ENCODE peak calls at places on chromosomes 2 and 18, in four cellular contexts. One of them, this sample, is unnamed.

GRCh38 chr18:2854871-2855270 is 8.1 kb downstream of the EMILIN2 start:
- DNase-seq in NB4: no peak
- DNase-seq in suprapubic skin: peak
- DNase-seq in neural progenitor cell: no peak
- DNase-seq in this sample: no peak

GRCh38 chr2:44793322-44793870 is 148.1 kb upstream of the SIX3 start:
- DNase-seq in NB4: peak
- DNase-seq in suprapubic skin: no peak
- DNase-seq in neural progenitor cell: peak
- DNase-seq in this sample: no peak

GRCh38 chr2:162013514-162014205 is 60.4 kb downstream of the DPP4 start:
- DNase-seq in NB4: peak
- DNase-seq in suprapubic skin: no peak
- DNase-seq in neural progenitor cell: no peak
- DNase-seq in this sample: no peak

GRCh38 chr2:61178603-61179545 is 16.9 kb downstream of the C2orf74 start:
- DNase-seq in NB4: no peak
- DNase-seq in suprapubic skin: no peak
- DNase-seq in neural progenitor cell: no peak
- DNase-seq in this sample: no peak

GRCh38 chr2:75162897-75163296 is 36.4 kb downstream of the TACR1 start:
- DNase-seq in NB4: peak
- DNase-seq in suprapubic skin: no peak
- DNase-seq in neural progenitor cell: no peak
- DNase-seq in this sample: no peak

GRCh38 chr2:71071681-71072398 is 3.4 kb downstream of the NAGK start:
- DNase-seq in NB4: peak
- DNase-seq in suprapubic skin: no peak
- DNase-seq in neural progenitor cell: no peak
- DNase-seq in this sample: no peak

GRCh38 chr2:71715951-71716696 is 262.8 kb downstream of the DYSF start:
- DNase-seq in NB4: no peak
- DNase-seq in suprapubic skin: no peak
- DNase-seq in neural progenitor cell: no peak
- DNase-seq in this sample: no peak

GRCh38 chr2:47173986-47174730 is 19.1 kb upstream of the STPG4 start:
- DNase-seq in NB4: no peak
- DNase-seq in suprapubic skin: no peak
- DNase-seq in neural progenitor cell: no peak
- DNase-seq in this sample: no peak

GRCh38 chr2:20641123-20641985 is 9.5 kb downstream of the HS1BP3 start:
- DNase-seq in NB4: no peak
- DNase-seq in suprapubic skin: no peak
- DNase-seq in neural progenitor cell: no peak
- DNase-seq in this sample: no peak

GRCh38 chr18:63553117-63553516 is 10.9 kb downstream of the SERPINB12 start:
- DNase-seq in NB4: peak
- DNase-seq in suprapubic skin: no peak
- DNase-seq in neural progenitor cell: no peak
- DNase-seq in this sample: peak

GRCh38 chr18:12257996-12258718 is 4.0 kb downstream of the CIDEA start:
- DNase-seq in NB4: peak
- DNase-seq in suprapubic skin: no peak
- DNase-seq in neural progenitor cell: no peak
- DNase-seq in this sample: no peak

GRCh38 chr2:156339866-156340265 is 7.3 kb upstream of the NR4A2 start:
- DNase-seq in NB4: no peak
- DNase-seq in suprapubic skin: no peak
- DNase-seq in neural progenitor cell: no peak
- DNase-seq in this sample: no peak

GRCh38 chr2:29518010-29518409 is 402.8 kb downstream of the CLIP4 start:
- DNase-seq in NB4: no peak
- DNase-seq in suprapubic skin: no peak
- DNase-seq in neural progenitor cell: no peak
- DNase-seq in this sample: no peak

GRCh38 chr2:47346-48218 is 1.3 kb upstream of the FAM110C start:
- DNase-seq in NB4: no peak
- DNase-seq in suprapubic skin: no peak
- DNase-seq in neural progenitor cell: no peak
- DNase-seq in this sample: no peak

GRCh38 chr2:189236066-189236465 is 56.5 kb upstream of the COL5A2 start:
- DNase-seq in NB4: no peak
- DNase-seq in suprapubic skin: no peak
- DNase-seq in neural progenitor cell: no peak
- DNase-seq in this sample: no peak

GRCh38 chr2:144701259-144701658 is 181.3 kb upstream of the ZEB2 start:
- DNase-seq in NB4: peak
- DNase-seq in suprapubic skin: no peak
- DNase-seq in neural progenitor cell: no peak
- DNase-seq in this sample: no peak

GRCh38 chr2:126761981-126762878 is 106.3 kb downstream of the GYPC start:
- DNase-seq in NB4: peak
- DNase-seq in suprapubic skin: peak
- DNase-seq in neural progenitor cell: no peak
- DNase-seq in this sample: no peak

GRCh38 chr2:88087073-88087472 is 19.4 kb downstream of the SMYD1 start:
- DNase-seq in NB4: no peak
- DNase-seq in suprapubic skin: no peak
- DNase-seq in neural progenitor cell: no peak
- DNase-seq in this sample: no peak

GRCh38 chr2:46014911-46015654 is 282.1 kb upstream of the EPAS1 start:
- DNase-seq in NB4: no peak
- DNase-seq in suprapubic skin: no peak
- DNase-seq in neural progenitor cell: peak
- DNase-seq in this sample: no peak

GRCh38 chr2:238094438-238095022 is 5.6 kb upstream of the ESPNL start:
- DNase-seq in NB4: no peak
- DNase-seq in suprapubic skin: peak
- DNase-seq in neural progenitor cell: no peak
- DNase-seq in this sample: no peak

GRCh38 chr18:79784071-79784913 is 13.4 kb upstream of the KCNG2 start:
- DNase-seq in NB4: peak
- DNase-seq in suprapubic skin: no peak
- DNase-seq in neural progenitor cell: no peak
- DNase-seq in this sample: no peak

GRCh38 chr2:239669899-239670460 is 269.2 kb upstream of the HDAC4 start:
- DNase-seq in NB4: no peak
- DNase-seq in suprapubic skin: peak
- DNase-seq in neural progenitor cell: no peak
- DNase-seq in this sample: no peak

GRCh38 chr18:21187886-21188285 is 54.1 kb upstream of the GREB1L start:
- DNase-seq in NB4: no peak
- DNase-seq in suprapubic skin: no peak
- DNase-seq in neural progenitor cell: no peak
- DNase-seq in this sample: no peak

GRCh38 chr18:21194871-21195771 is 46.9 kb upstream of the GREB1L start:
- DNase-seq in NB4: peak
- DNase-seq in suprapubic skin: no peak
- DNase-seq in neural progenitor cell: peak
- DNase-seq in this sample: no peak

GRCh38 chr18:21192308-21192624 is 49.8 kb upstream of the GREB1L start:
- DNase-seq in NB4: no peak
- DNase-seq in suprapubic skin: no peak
- DNase-seq in neural progenitor cell: no peak
- DNase-seq in this sample: no peak

GRCh38 chr18:21196426-21196825 is 45.6 kb upstream of the GREB1L start:
- DNase-seq in NB4: no peak
- DNase-seq in suprapubic skin: no peak
- DNase-seq in neural progenitor cell: no peak
- DNase-seq in this sample: no peak

GRCh38 chr18:21191596-21192307 is 50.3 kb upstream of the GREB1L start:
- DNase-seq in NB4: peak
- DNase-seq in suprapubic skin: no peak
- DNase-seq in neural progenitor cell: peak
- DNase-seq in this sample: no peak
- TF ChIP-seq CTCF in NB4: peak
- TF ChIP-seq CTCF in suprapubic skin: no peak
- TF ChIP-seq CTCF in neural progenitor cell: peak
- TF ChIP-seq CTCF in this sample: peak

DNA sequence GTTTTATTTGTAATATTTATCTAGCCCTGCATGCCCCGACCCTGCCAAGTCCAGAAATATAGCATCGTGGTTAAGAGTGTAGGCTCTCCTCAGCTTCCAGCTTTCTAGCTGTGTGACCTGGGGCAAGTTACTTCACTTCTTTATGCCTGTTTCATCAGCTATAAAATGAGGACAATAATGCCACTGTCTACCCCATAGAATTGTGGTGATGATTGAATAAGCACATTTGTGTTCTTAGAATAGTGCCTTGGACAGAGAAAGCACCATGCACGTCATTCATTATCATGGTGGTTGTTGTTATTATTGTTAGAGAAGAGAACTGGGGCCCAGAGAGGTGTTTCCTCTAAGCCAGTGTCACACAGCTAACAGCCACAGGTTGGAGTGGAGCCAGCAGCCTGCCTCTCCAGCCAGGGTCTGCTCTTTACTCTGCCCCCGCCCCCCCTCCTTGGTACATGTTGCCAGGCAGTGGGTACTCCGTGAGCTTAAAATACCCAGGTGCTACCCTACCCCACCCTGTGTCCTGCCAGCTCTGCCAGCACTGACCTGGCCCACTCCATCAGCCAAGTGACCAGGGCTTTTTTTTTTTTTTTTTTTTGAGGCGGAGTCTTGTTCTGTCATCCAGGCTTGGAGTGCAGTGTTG is 202.1 kb downstream of the CTIF start:
- DNase-seq in NB4: no peak
- DNase-seq in suprapubic skin: no peak
- DNase-seq in neural progenitor cell: no peak
- DNase-seq in this sample: no peak
- H3K4me3 ChIP-seq in NB4: no peak
- H3K4me3 ChIP-seq in suprapubic skin: no peak
- H3K4me3 ChIP-seq in neural progenitor cell: no peak
- H3K4me3 ChIP-seq in this sample: no peak

GRCh38 chr2:166419616-166419934 is 43.8 kb upstream of the SCN9A start:
- DNase-seq in NB4: peak
- DNase-seq in suprapubic skin: no peak
- DNase-seq in neural progenitor cell: peak
- DNase-seq in this sample: no peak

GRCh38 chr2:166413255-166413654 is 37.5 kb upstream of the SCN9A start:
- DNase-seq in NB4: peak
- DNase-seq in suprapubic skin: no peak
- DNase-seq in neural progenitor cell: no peak
- DNase-seq in this sample: no peak

GRCh38 chr2:166418853-166419615 is 43.3 kb upstream of the SCN9A start:
- DNase-seq in NB4: no peak
- DNase-seq in suprapubic skin: no peak
- DNase-seq in neural progenitor cell: no peak
- DNase-seq in this sample: no peak

DNA sequence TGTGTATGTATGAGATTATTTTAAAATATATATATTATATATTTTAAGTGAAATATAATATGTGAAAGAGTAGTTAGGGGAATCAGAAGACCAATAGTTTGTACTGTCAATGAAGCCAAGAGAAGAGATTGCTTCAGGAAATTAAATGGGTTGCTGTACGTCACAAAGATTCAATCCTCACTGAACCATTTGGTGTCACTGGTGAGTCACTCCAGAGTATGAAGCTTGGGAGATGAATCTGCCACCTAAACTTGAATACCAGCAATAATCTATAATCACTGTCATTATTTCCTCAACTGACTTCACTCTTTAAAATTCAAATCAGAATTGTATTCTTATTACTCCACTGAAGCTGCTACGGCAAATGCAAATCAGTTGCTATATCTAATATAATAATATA is 41.9 kb upstream of the SCN9A start:
- DNase-seq in NB4: peak
- DNase-seq in suprapubic skin: no peak
- DNase-seq in neural progenitor cell: peak
- DNase-seq in this sample: no peak
- TF ChIP-seq CTCF in NB4: peak
- TF ChIP-seq CTCF in suprapubic skin: no peak
- TF ChIP-seq CTCF in neural progenitor cell: peak
- TF ChIP-seq CTCF in this sample: peak

GRCh38 chr2:6401301-6401700 is 464.4 kb downstream of the CMPK2 start:
- DNase-seq in NB4: no peak
- DNase-seq in suprapubic skin: no peak
- DNase-seq in neural progenitor cell: no peak
- DNase-seq in this sample: no peak
- H3K4me3 ChIP-seq in NB4: no peak
- H3K4me3 ChIP-seq in suprapubic skin: no peak
- H3K4me3 ChIP-seq in neural progenitor cell: no peak
- H3K4me3 ChIP-seq in this sample: no peak

DNA sequence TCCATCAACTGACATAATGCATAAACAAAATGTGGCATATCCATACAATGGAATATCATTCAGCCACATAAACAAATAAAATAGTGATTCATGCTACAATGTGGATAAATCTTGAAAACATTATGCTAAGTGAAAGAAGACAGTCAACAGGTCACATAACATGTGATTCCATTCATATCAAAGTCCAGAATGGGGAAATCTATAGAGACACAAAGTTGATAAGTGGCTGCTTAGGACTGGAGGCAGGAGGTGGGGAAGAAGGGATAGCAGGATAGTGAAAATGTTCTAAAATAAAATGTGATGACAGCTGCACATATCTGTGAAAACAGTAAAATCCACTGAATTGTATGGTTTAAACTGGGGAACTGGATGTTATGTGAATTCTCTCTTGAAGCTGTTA is 18.7 kb downstream of the CFAP53 start:
- DNase-seq in NB4: no peak
- DNase-seq in suprapubic skin: no peak
- DNase-seq in neural progenitor cell: no peak
- DNase-seq in this sample: no peak
- TF ChIP-seq CTCF in NB4: no peak
- TF ChIP-seq CTCF in suprapubic skin: no peak
- TF ChIP-seq CTCF in neural progenitor cell: no peak
- TF ChIP-seq CTCF in this sample: no peak